ENCODE peak calls at places on chromosomes 16 and 17, in four cellular contexts. One of them, this sample, is unnamed.
A peak's percentile ranks its signal among the peaks of the same experiment; 100 is the strongest.

GRCh38 chr17:77666881-77667395 is 291.6 kb upstream of the TNRC6C start:
- DNase-seq in heart right ventricle: no peak
- DNase-seq in IMR-90: no peak
- DNase-seq in bronchial epithelial cell: no peak
- DNase-seq in this sample: no peak

GRCh38 chr17:27244481-27245223 is 49.3 kb upstream of the WSB1 start:
- DNase-seq in heart right ventricle: peak; percentile 71
- DNase-seq in IMR-90: peak; percentile 96
- DNase-seq in bronchial epithelial cell: peak; percentile 97
- DNase-seq in this sample: peak; percentile 92

GRCh38 chr16:52545544-52546262 is 1.2 kb downstream of the TOX3 start:
- DNase-seq in heart right ventricle: no peak
- DNase-seq in IMR-90: no peak
- DNase-seq in bronchial epithelial cell: no peak
- DNase-seq in this sample: no peak

GRCh38 chr16:2151188-2152091 is 3.0 kb downstream of the RAB26 start:
- DNase-seq in heart right ventricle: no peak
- DNase-seq in IMR-90: no peak
- DNase-seq in bronchial epithelial cell: peak; percentile 29
- DNase-seq in this sample: peak; percentile 86

GRCh38 chr16:4811242-4811641 is 8.8 kb upstream of the ROGDI start:
- DNase-seq in heart right ventricle: no peak
- DNase-seq in IMR-90: no peak
- DNase-seq in bronchial epithelial cell: no peak
- DNase-seq in this sample: peak; percentile 25

GRCh38 chr17:45282683-45283644 is 21.1 kb upstream of the SPATA32 start:
- DNase-seq in heart right ventricle: no peak
- DNase-seq in IMR-90: peak; percentile 88
- DNase-seq in bronchial epithelial cell: no peak
- DNase-seq in this sample: peak; percentile 89

GRCh38 chr16:80274576-80275191 is 266.1 kb upstream of the DYNLRB2 start:
- DNase-seq in heart right ventricle: no peak
- DNase-seq in IMR-90: peak; percentile 81
- DNase-seq in bronchial epithelial cell: peak; percentile 89
- DNase-seq in this sample: no peak

GRCh38 chr16:86809458-86809955 is 231.2 kb downstream of the FOXL1 start:
- DNase-seq in heart right ventricle: no peak
- DNase-seq in IMR-90: peak; percentile 95
- DNase-seq in bronchial epithelial cell: peak; percentile 91
- DNase-seq in this sample: peak; percentile 97

GRCh38 chr16:379183-379960 is 2.4 kb downstream of the PGAP6 start:
- DNase-seq in heart right ventricle: no peak
- DNase-seq in IMR-90: no peak
- DNase-seq in bronchial epithelial cell: no peak
- DNase-seq in this sample: no peak

GRCh38 chr16:47716571-47716970 is 255.4 kb downstream of the PHKB start:
- DNase-seq in heart right ventricle: no peak
- DNase-seq in IMR-90: no peak
- DNase-seq in bronchial epithelial cell: peak; percentile 57
- DNase-seq in this sample: no peak

GRCh38 chr17:46191332-46192210 is 1.7 kb downstream of the KANSL1 start:
- DNase-seq in heart right ventricle: no peak
- DNase-seq in IMR-90: no peak
- DNase-seq in bronchial epithelial cell: peak; percentile 22
- DNase-seq in this sample: peak; percentile 95

GRCh38 chr16:86073103-86073625 is 174.2 kb downstream of the IRF8 start:
- DNase-seq in heart right ventricle: no peak
- DNase-seq in IMR-90: no peak
- DNase-seq in bronchial epithelial cell: no peak
- DNase-seq in this sample: peak; percentile 29

GRCh38 chr16:87895641-87896141 is 26.4 kb upstream of the SLC7A5 start:
- DNase-seq in heart right ventricle: no peak
- DNase-seq in IMR-90: peak; percentile 52
- DNase-seq in bronchial epithelial cell: no peak
- DNase-seq in this sample: peak; percentile 80

GRCh38 chr17:12928736-12929135 is 89.1 kb downstream of the ELAC2 start:
- DNase-seq in heart right ventricle: no peak
- DNase-seq in IMR-90: no peak
- DNase-seq in bronchial epithelial cell: peak; percentile 8
- DNase-seq in this sample: no peak

GRCh38 chr16:30086291-30087140 is 5.2 kb downstream of the TBX6 start:
- DNase-seq in heart right ventricle: no peak
- DNase-seq in IMR-90: no peak
- DNase-seq in bronchial epithelial cell: no peak
- DNase-seq in this sample: peak; percentile 66

GRCh38 chr16:30085820-30086219 is 5.9 kb downstream of the TBX6 start:
- DNase-seq in heart right ventricle: no peak
- DNase-seq in IMR-90: no peak
- DNase-seq in bronchial epithelial cell: no peak
- DNase-seq in this sample: peak; percentile 26

GRCh38 chr16:30084816-30085159 is 6.9 kb downstream of the TBX6 start:
- DNase-seq in heart right ventricle: no peak
- DNase-seq in IMR-90: no peak
- DNase-seq in bronchial epithelial cell: no peak
- DNase-seq in this sample: peak; percentile 82

GRCh38 chr16:30084096-30084815 is 7.5 kb downstream of the TBX6 start:
- DNase-seq in heart right ventricle: no peak
- DNase-seq in IMR-90: no peak
- DNase-seq in bronchial epithelial cell: no peak
- DNase-seq in this sample: peak; percentile 66

GRCh38 chr16:30085247-30085646 is 6.5 kb downstream of the TBX6 start:
- DNase-seq in heart right ventricle: no peak
- DNase-seq in IMR-90: no peak
- DNase-seq in bronchial epithelial cell: no peak
- DNase-seq in this sample: peak; percentile 86
- H3K36me3 ChIP-seq in heart right ventricle: no peaks in the 10 kb centered on the region
- H3K36me3 ChIP-seq in IMR-90: peaks cover 49% of the 10 kb centered on the region
- H3K36me3 ChIP-seq in bronchial epithelial cell: peaks cover 35% of the 10 kb centered on the region
- H3K36me3 ChIP-seq in this sample: peaks cover 47% of the 10 kb centered on the region

GRCh38 chr16:66923866-66924265 is 1.5 kb downstream of the RRAD start:
- DNase-seq in heart right ventricle: no peak
- DNase-seq in IMR-90: no peak
- DNase-seq in bronchial epithelial cell: no peak
- DNase-seq in this sample: peak; percentile 60
- H3K4me3 ChIP-seq in heart right ventricle: peak overlapping the region; percentile 57
- H3K4me3 ChIP-seq in IMR-90: no peak overlapping the region
- H3K4me3 ChIP-seq in bronchial epithelial cell: no peak overlapping the region
- H3K4me3 ChIP-seq in this sample: peak overlapping the region; percentile 46

GRCh38 chr17:80879723-80880649 is 111.7 kb upstream of the CHMP6 start:
- DNase-seq in heart right ventricle: no peak
- DNase-seq in IMR-90: no peak
- DNase-seq in bronchial epithelial cell: no peak
- DNase-seq in this sample: peak; percentile 71
- H3K36me3 ChIP-seq in heart right ventricle: peaks cover 5% of the 10 kb centered on the region
- H3K36me3 ChIP-seq in IMR-90: peaks cover 41% of the 10 kb centered on the region
- H3K36me3 ChIP-seq in bronchial epithelial cell: peaks cover 11% of the 10 kb centered on the region
- H3K36me3 ChIP-seq in this sample: peaks cover 11% of the 10 kb centered on the region

DNA sequence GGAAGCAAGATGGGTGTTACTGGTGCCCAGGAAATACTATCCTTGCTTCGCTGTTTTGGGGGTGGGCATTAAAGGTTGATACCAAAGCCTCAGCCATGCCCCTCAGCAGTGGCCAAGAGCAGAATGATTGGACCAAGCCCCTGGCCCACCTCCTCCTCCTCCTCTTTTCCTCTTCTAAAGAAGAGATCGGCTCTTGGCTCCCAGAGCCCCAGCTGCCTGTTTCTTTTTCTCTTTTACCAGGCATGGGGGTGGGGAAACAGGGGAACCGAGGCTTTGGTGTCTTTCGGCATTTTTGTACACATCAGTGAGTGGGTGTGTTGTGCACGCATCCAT is 5.8 kb downstream of the THRA start:
- DNase-seq in heart right ventricle: no peak
- DNase-seq in IMR-90: no peak
- DNase-seq in bronchial epithelial cell: no peak
- DNase-seq in this sample: no peak
- H3K4me3 ChIP-seq in heart right ventricle: peak overlapping the region; percentile 47
- H3K4me3 ChIP-seq in IMR-90: peak overlapping the region; percentile 23
- H3K4me3 ChIP-seq in bronchial epithelial cell: peak overlapping the region; percentile 1
- H3K4me3 ChIP-seq in this sample: peak overlapping the region; percentile 65

DNA sequence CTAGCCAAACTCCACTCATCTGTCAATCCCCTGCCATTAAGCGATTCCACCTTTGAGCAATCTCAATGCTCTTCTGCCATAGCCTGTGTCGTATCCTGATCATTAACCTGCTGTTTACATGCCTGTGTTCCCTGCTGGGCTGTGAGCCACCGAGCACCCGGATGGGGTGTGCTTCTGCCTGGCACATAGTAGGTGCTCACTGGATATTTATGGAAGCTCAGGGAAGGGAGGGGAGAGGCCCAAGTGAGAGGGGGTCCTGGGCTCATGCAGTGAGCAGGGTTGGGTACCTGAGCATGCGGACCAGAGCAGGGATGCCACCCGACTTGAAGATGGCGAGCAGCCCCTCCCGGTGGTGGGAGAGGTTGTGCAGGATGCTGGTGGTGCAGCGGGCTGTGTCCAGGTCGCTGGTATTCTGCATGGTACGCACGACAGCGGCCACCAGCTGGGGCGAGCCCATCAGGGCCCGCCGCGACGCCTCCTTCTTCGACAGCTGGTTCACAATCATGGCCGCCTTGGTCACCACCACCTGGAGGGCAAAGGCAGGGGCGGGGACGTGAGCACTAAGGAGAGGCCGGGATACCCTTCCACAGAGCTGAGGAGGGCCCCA is 17.7 kb downstream of the JUP start:
- DNase-seq in heart right ventricle: no peak
- DNase-seq in IMR-90: no peak
- DNase-seq in bronchial epithelial cell: no peak
- DNase-seq in this sample: peak; percentile 66
- H3K36me3 ChIP-seq in heart right ventricle: peaks cover 72% of the 10 kb centered on the region
- H3K36me3 ChIP-seq in IMR-90: peaks cover 66% of the 10 kb centered on the region
- H3K36me3 ChIP-seq in bronchial epithelial cell: peaks cover 69% of the 10 kb centered on the region
- H3K36me3 ChIP-seq in this sample: no peaks in the 10 kb centered on the region

DNA sequence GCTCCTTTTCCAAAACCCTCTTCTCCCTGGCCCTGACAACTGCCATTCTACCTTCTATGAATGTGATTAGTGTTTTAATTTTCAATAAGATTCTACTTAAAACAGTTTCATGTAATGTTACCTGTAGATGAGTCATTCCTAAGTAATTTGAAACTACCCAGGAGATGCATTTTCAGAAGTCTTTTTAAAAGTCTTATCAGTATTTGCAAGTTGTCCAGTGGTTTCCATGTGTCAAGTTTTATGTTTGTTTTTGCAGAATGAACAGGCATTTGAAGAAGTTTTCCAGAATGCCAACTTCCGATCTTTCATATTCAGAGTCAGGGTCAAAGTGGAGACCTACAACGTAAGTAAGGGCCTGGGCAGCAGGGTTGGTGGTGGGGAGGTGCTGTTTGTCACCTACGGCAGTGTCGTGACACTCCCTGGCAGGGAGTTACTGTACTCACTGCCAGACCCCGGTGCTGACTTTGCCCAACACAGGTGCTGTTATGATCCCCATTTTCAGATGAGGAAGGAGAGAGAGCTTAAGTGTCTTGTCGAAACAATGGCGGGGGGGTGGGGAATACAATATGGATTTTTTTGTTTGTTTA is 65.0 kb downstream of the RPA1 start:
- DNase-seq in heart right ventricle: no peak
- DNase-seq in IMR-90: no peak
- DNase-seq in bronchial epithelial cell: peak; percentile 28
- DNase-seq in this sample: no peak
- H3K4me3 ChIP-seq in heart right ventricle: no peak overlapping the region
- H3K4me3 ChIP-seq in IMR-90: no peak overlapping the region
- H3K4me3 ChIP-seq in bronchial epithelial cell: no peak overlapping the region
- H3K4me3 ChIP-seq in this sample: no peak overlapping the region

GRCh38 chr17:75825748-75826370 is 18.3 kb downstream of the UNC13D start:
- DNase-seq in heart right ventricle: no peak
- DNase-seq in IMR-90: no peak
- DNase-seq in bronchial epithelial cell: no peak
- DNase-seq in this sample: peak; percentile 65
- H3K36me3 ChIP-seq in heart right ventricle: peaks cover 13% of the 10 kb centered on the region
- H3K36me3 ChIP-seq in IMR-90: peaks cover 33% of the 10 kb centered on the region
- H3K36me3 ChIP-seq in bronchial epithelial cell: peaks cover 13% of the 10 kb centered on the region
- H3K36me3 ChIP-seq in this sample: peaks cover 2% of the 10 kb centered on the region

DNA sequence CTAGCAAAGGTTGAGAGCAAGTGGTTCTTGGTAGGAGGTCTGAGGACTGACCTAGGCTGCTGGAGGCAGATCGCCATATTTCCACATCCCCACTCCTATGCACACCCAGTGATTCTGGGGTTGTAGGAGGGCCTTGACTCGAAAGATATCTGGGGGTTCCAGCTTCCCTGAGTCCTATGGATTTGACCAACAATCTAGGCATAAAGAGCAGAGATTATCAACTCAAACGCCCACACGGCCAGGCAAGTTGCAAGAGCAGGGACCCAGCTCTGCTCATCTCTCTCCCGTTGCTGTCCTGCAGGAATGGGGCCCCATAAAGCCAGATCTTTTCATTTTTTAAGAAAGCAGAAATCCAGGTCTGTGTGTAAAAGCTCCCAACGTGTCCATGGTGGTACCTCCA is 94.6 kb downstream of the SOCS1 start:
- DNase-seq in heart right ventricle: no peak
- DNase-seq in IMR-90: no peak
- DNase-seq in bronchial epithelial cell: no peak
- DNase-seq in this sample: peak; percentile 31
- H3K4me3 ChIP-seq in heart right ventricle: no peak overlapping the region
- H3K4me3 ChIP-seq in IMR-90: no peak overlapping the region
- H3K4me3 ChIP-seq in bronchial epithelial cell: no peak overlapping the region
- H3K4me3 ChIP-seq in this sample: no peak overlapping the region